ENCODE peak calls at places on chromosomes 11 and 22, in eight cellular contexts. One of them, this sample, is unnamed.

GRCh38 chr11:91913407-91913806 is 311.2 kb upstream of the FAT3 start:
- DNase-seq in GM04504: no peak
- DNase-seq in H9: no peak
- DNase-seq in skeletal muscle cell: no peak
- DNase-seq in Right ventricle myocardium superior: no peak
- DNase-seq in heart right ventricle: no peak
- DNase-seq in spleen: no peak
- DNase-seq in KG1: no peak
- DNase-seq in this sample: no peak

GRCh38 chr11:94130589-94131362 is 2.1 kb downstream of the PANX1 start:
- DNase-seq in skeletal muscle cell: peak
- DNase-seq in heart right ventricle: no peak
- DNase-seq in spleen: no peak
- DNase-seq in H9: no peak
- DNase-seq in Right ventricle myocardium superior: no peak
- DNase-seq in GM04504: peak
- DNase-seq in KG1: no peak
- DNase-seq in this sample: no peak

GRCh38 chr22:19892925-19893324 is 38.3 kb upstream of the GNB1L start:
- DNase-seq in KG1: no peak
- DNase-seq in H9: no peak
- DNase-seq in Right ventricle myocardium superior: no peak
- DNase-seq in heart right ventricle: no peak
- DNase-seq in skeletal muscle cell: no peak
- DNase-seq in GM04504: no peak
- DNase-seq in spleen: no peak
- DNase-seq in this sample: no peak

GRCh38 chr11:126431401-126432064 is 76.0 kb downstream of the ST3GAL4 start:
- DNase-seq in heart right ventricle: peak
- DNase-seq in GM04504: peak
- DNase-seq in skeletal muscle cell: peak
- DNase-seq in spleen: no peak
- DNase-seq in Right ventricle myocardium superior: peak
- DNase-seq in KG1: no peak
- DNase-seq in H9: no peak
- DNase-seq in this sample: no peak

GRCh38 chr11:87180743-87181142 is 143.0 kb downstream of the TMEM135 start:
- DNase-seq in H9: no peak
- DNase-seq in Right ventricle myocardium superior: no peak
- DNase-seq in heart right ventricle: no peak
- DNase-seq in skeletal muscle cell: peak
- DNase-seq in KG1: no peak
- DNase-seq in spleen: no peak
- DNase-seq in GM04504: peak
- DNase-seq in this sample: no peak

GRCh38 chr11:78219493-78220217 is 30.9 kb downstream of the USP35 start:
- DNase-seq in skeletal muscle cell: no peak
- DNase-seq in GM04504: no peak
- DNase-seq in H9: peak
- DNase-seq in spleen: no peak
- DNase-seq in Right ventricle myocardium superior: no peak
- DNase-seq in KG1: no peak
- DNase-seq in heart right ventricle: no peak
- DNase-seq in this sample: no peak

GRCh38 chr11:122207505-122207904 is 91.5 kb upstream of the BLID start:
- DNase-seq in GM04504: no peak
- DNase-seq in heart right ventricle: no peak
- DNase-seq in skeletal muscle cell: peak
- DNase-seq in H9: no peak
- DNase-seq in KG1: no peak
- DNase-seq in Right ventricle myocardium superior: no peak
- DNase-seq in spleen: no peak
- DNase-seq in this sample: no peak

GRCh38 chr22:25564979-25565677 is 653 bp downstream of the GRK3 start:
- DNase-seq in GM04504: no peak
- DNase-seq in spleen: peak
- DNase-seq in Right ventricle myocardium superior: peak
- DNase-seq in KG1: no peak
- DNase-seq in heart right ventricle: peak
- DNase-seq in H9: peak
- DNase-seq in skeletal muscle cell: no peak
- DNase-seq in this sample: peak

GRCh38 chr11:126113515-126113957 is 50.9 kb upstream of the CDON start:
- DNase-seq in GM04504: peak
- DNase-seq in KG1: no peak
- DNase-seq in Right ventricle myocardium superior: peak
- DNase-seq in heart right ventricle: peak
- DNase-seq in H9: no peak
- DNase-seq in skeletal muscle cell: peak
- DNase-seq in spleen: peak
- DNase-seq in this sample: no peak

GRCh38 chr11:67032830-67033555 is 10.1 kb downstream of the SYT12 start:
- DNase-seq in skeletal muscle cell: peak
- DNase-seq in heart right ventricle: no peak
- DNase-seq in Right ventricle myocardium superior: no peak
- DNase-seq in spleen: no peak
- DNase-seq in H9: no peak
- DNase-seq in GM04504: peak
- DNase-seq in KG1: no peak
- DNase-seq in this sample: no peak

GRCh38 chr11:35893796-35894475 is 49.9 kb upstream of the LDLRAD3 start:
- DNase-seq in GM04504: no peak
- DNase-seq in heart right ventricle: no peak
- DNase-seq in spleen: no peak
- DNase-seq in skeletal muscle cell: peak
- DNase-seq in H9: no peak
- DNase-seq in KG1: no peak
- DNase-seq in Right ventricle myocardium superior: no peak
- DNase-seq in this sample: no peak

GRCh38 chr11:17734986-17735822 is 623 bp downstream of the KCNC1 start:
- DNase-seq in H9: peak
- DNase-seq in KG1: no peak
- DNase-seq in heart right ventricle: peak
- DNase-seq in Right ventricle myocardium superior: peak
- DNase-seq in GM04504: peak
- DNase-seq in spleen: peak
- DNase-seq in skeletal muscle cell: no peak
- DNase-seq in this sample: no peak

GRCh38 chr22:21642584-21643448 is 714 bp downstream of the SDF2L1 start:
- DNase-seq in KG1: peak
- DNase-seq in Right ventricle myocardium superior: peak
- DNase-seq in heart right ventricle: peak
- DNase-seq in skeletal muscle cell: no peak
- DNase-seq in H9: peak
- DNase-seq in spleen: peak
- DNase-seq in GM04504: no peak
- DNase-seq in this sample: peak

GRCh38 chr11:123144707-123145106 is 50.3 kb downstream of the CLMP start:
- DNase-seq in H9: no peak
- DNase-seq in GM04504: no peak
- DNase-seq in skeletal muscle cell: no peak
- DNase-seq in KG1: no peak
- DNase-seq in heart right ventricle: no peak
- DNase-seq in spleen: no peak
- DNase-seq in Right ventricle myocardium superior: no peak
- DNase-seq in this sample: no peak

GRCh38 chr22:43260346-43260745 is 73.4 kb upstream of the TTLL12 start:
- DNase-seq in KG1: no peak
- DNase-seq in Right ventricle myocardium superior: no peak
- DNase-seq in heart right ventricle: no peak
- DNase-seq in H9: peak
- DNase-seq in GM04504: no peak
- DNase-seq in skeletal muscle cell: no peak
- DNase-seq in spleen: no peak
- DNase-seq in this sample: no peak

GRCh38 chr11:85663080-85663729 is 1.7 kb downstream of the CREBZF start:
- DNase-seq in KG1: no peak
- DNase-seq in GM04504: no peak
- DNase-seq in Right ventricle myocardium superior: no peak
- DNase-seq in spleen: no peak
- DNase-seq in skeletal muscle cell: no peak
- DNase-seq in heart right ventricle: no peak
- DNase-seq in H9: no peak
- DNase-seq in this sample: peak

GRCh38 chr11:2775083-2775625 is 75.4 kb upstream of the KCNQ1OT1 start:
- DNase-seq in spleen: peak
- DNase-seq in KG1: no peak
- DNase-seq in heart right ventricle: no peak
- DNase-seq in skeletal muscle cell: no peak
- DNase-seq in GM04504: no peak
- DNase-seq in H9: no peak
- DNase-seq in Right ventricle myocardium superior: peak
- DNase-seq in this sample: no peak

GRCh38 chr11:78313181-78313788 is 104.3 kb downstream of the GAB2 start:
- DNase-seq in spleen: no peak
- DNase-seq in GM04504: peak
- DNase-seq in skeletal muscle cell: peak
- DNase-seq in H9: no peak
- DNase-seq in KG1: no peak
- DNase-seq in Right ventricle myocardium superior: no peak
- DNase-seq in heart right ventricle: no peak
- DNase-seq in this sample: no peak

GRCh38 chr11:36751996-36752395 is 154.0 kb upstream of the RAG2 start:
- DNase-seq in H9: no peak
- DNase-seq in skeletal muscle cell: no peak
- DNase-seq in GM04504: no peak
- DNase-seq in KG1: no peak
- DNase-seq in Right ventricle myocardium superior: no peak
- DNase-seq in spleen: no peak
- DNase-seq in heart right ventricle: no peak
- DNase-seq in this sample: no peak

GRCh38 chr11:118142809-118143208 is 9.8 kb downstream of the SCN4B start:
- DNase-seq in Right ventricle myocardium superior: peak
- DNase-seq in heart right ventricle: no peak
- DNase-seq in H9: no peak
- DNase-seq in KG1: no peak
- DNase-seq in skeletal muscle cell: no peak
- DNase-seq in spleen: peak
- DNase-seq in GM04504: no peak
- DNase-seq in this sample: no peak

GRCh38 chr11:120102050-120102861 is 35.7 kb downstream of the TRIM29 start:
- DNase-seq in H9: no peak
- DNase-seq in Right ventricle myocardium superior: peak
- DNase-seq in KG1: no peak
- DNase-seq in GM04504: no peak
- DNase-seq in spleen: no peak
- DNase-seq in skeletal muscle cell: no peak
- DNase-seq in heart right ventricle: no peak
- DNase-seq in this sample: no peak

GRCh38 chr11:134361241-134361640 is 29.5 kb downstream of the GLB1L2 start:
- DNase-seq in heart right ventricle: no peak
- DNase-seq in GM04504: no peak
- DNase-seq in Right ventricle myocardium superior: no peak
- DNase-seq in skeletal muscle cell: no peak
- DNase-seq in KG1: no peak
- DNase-seq in H9: no peak
- DNase-seq in spleen: peak
- DNase-seq in this sample: no peak

GRCh38 chr11:101126551-101127347 is 2.9 kb downstream of the PGR start:
- DNase-seq in skeletal muscle cell: no peak
- DNase-seq in heart right ventricle: peak
- DNase-seq in GM04504: no peak
- DNase-seq in H9: peak
- DNase-seq in Right ventricle myocardium superior: peak
- DNase-seq in spleen: no peak
- DNase-seq in KG1: no peak
- DNase-seq in this sample: no peak

GRCh38 chr11:86575927-86576326 is 96.5 kb downstream of the ME3 start:
- DNase-seq in GM04504: no peak
- DNase-seq in heart right ventricle: no peak
- DNase-seq in spleen: no peak
- DNase-seq in skeletal muscle cell: no peak
- DNase-seq in H9: no peak
- DNase-seq in KG1: no peak
- DNase-seq in Right ventricle myocardium superior: no peak
- DNase-seq in this sample: no peak

GRCh38 chr11:118791961-118792578 is 1.1 kb upstream of the DDX6 start:
- DNase-seq in KG1: no peak
- DNase-seq in skeletal muscle cell: no peak
- DNase-seq in heart right ventricle: no peak
- DNase-seq in Right ventricle myocardium superior: peak
- DNase-seq in GM04504: no peak
- DNase-seq in spleen: no peak
- DNase-seq in H9: peak
- DNase-seq in this sample: peak

GRCh38 chr11:117836077-117836960 is 11.8 kb upstream of the FXYD2 start:
- DNase-seq in GM04504: no peak
- DNase-seq in Right ventricle myocardium superior: peak
- DNase-seq in spleen: peak
- DNase-seq in skeletal muscle cell: no peak
- DNase-seq in H9: peak
- DNase-seq in KG1: no peak
- DNase-seq in heart right ventricle: no peak
- DNase-seq in this sample: no peak

GRCh38 chr11:108961095-108961494 is 296.2 kb downstream of the DDX10 start:
- DNase-seq in spleen: no peak
- DNase-seq in heart right ventricle: no peak
- DNase-seq in skeletal muscle cell: no peak
- DNase-seq in GM04504: no peak
- DNase-seq in Right ventricle myocardium superior: no peak
- DNase-seq in H9: no peak
- DNase-seq in KG1: no peak
- DNase-seq in this sample: no peak

GRCh38 chr11:58965246-58965985 is 26.1 kb downstream of the GLYATL1 start:
- DNase-seq in KG1: no peak
- DNase-seq in Right ventricle myocardium superior: no peak
- DNase-seq in H9: no peak
- DNase-seq in heart right ventricle: no peak
- DNase-seq in GM04504: no peak
- DNase-seq in skeletal muscle cell: no peak
- DNase-seq in spleen: no peak
- DNase-seq in this sample: no peak

GRCh38 chr11:112023104-112023503 is 2.1 kb upstream of the DLAT start:
- DNase-seq in spleen: no peak
- DNase-seq in GM04504: no peak
- DNase-seq in heart right ventricle: no peak
- DNase-seq in H9: no peak
- DNase-seq in Right ventricle myocardium superior: no peak
- DNase-seq in skeletal muscle cell: no peak
- DNase-seq in KG1: no peak
- DNase-seq in this sample: no peak

GRCh38 chr11:66429983-66430602 is 8.6 kb downstream of the MRPL11 start:
- DNase-seq in heart right ventricle: peak
- DNase-seq in GM04504: no peak
- DNase-seq in H9: peak
- DNase-seq in skeletal muscle cell: no peak
- DNase-seq in spleen: peak
- DNase-seq in KG1: peak
- DNase-seq in Right ventricle myocardium superior: peak
- DNase-seq in this sample: peak

GRCh38 chr11:57095896-57096295 is 85.9 kb upstream of the LRRC55 start:
- DNase-seq in GM04504: no peak
- DNase-seq in KG1: no peak
- DNase-seq in skeletal muscle cell: no peak
- DNase-seq in spleen: no peak
- DNase-seq in heart right ventricle: no peak
- DNase-seq in H9: no peak
- DNase-seq in Right ventricle myocardium superior: no peak
- DNase-seq in this sample: no peak

GRCh38 chr11:62615521-62615920 is 2.5 kb downstream of the ROM1 start:
- DNase-seq in heart right ventricle: no peak
- DNase-seq in H9: no peak
- DNase-seq in spleen: no peak
- DNase-seq in GM04504: no peak
- DNase-seq in skeletal muscle cell: no peak
- DNase-seq in KG1: no peak
- DNase-seq in Right ventricle myocardium superior: no peak
- DNase-seq in this sample: no peak

GRCh38 chr11:65917434-65918210 is 1.2 kb downstream of the C11orf68 start:
- DNase-seq in Right ventricle myocardium superior: no peak
- DNase-seq in H9: no peak
- DNase-seq in skeletal muscle cell: no peak
- DNase-seq in KG1: no peak
- DNase-seq in spleen: peak
- DNase-seq in heart right ventricle: no peak
- DNase-seq in GM04504: no peak
- DNase-seq in this sample: no peak

GRCh38 chr22:46024136-46024840 is 47.3 kb upstream of the WNT7B start:
- DNase-seq in spleen: peak
- DNase-seq in skeletal muscle cell: no peak
- DNase-seq in KG1: no peak
- DNase-seq in Right ventricle myocardium superior: peak
- DNase-seq in H9: no peak
- DNase-seq in heart right ventricle: no peak
- DNase-seq in GM04504: no peak
- DNase-seq in this sample: no peak

This sample was measured in naive B cell.